ENCODE peak calls at places on chromosome 1, in eight cellular contexts. Q is lung, K is fibroblast of the aortic adventitia, V is lower leg skin, L is A549, Z is tibial nerve, Y is heart left ventricle, E is OCI-LY7. F is an unnamed sample.

GRCh38 chr1:229411434-229412055 is 22.3 kb downstream of the ACTA1 start:
- DNase-seq in Q (no peak), K (no peak), V (no peak), L (no peak), Z (no peak), Y (no peak), E (no peak), F (no peak)

GRCh38 chr1:9280015-9280860 is 12.5 kb upstream of the SPSB1 start:
- DNase-seq in Q (peak; percentile 46), K (peak; percentile 93), V (peak; percentile 54), L (peak; percentile 89), Z (no peak), Y (peak; percentile 81), E (no peak), F (peak; percentile 96)

GRCh38 chr1:170592591-170593111 is 60.7 kb downstream of the GORAB start:
- DNase-seq in Q (no peak), K (peak; percentile 45), V (no peak), L (no peak), Z (no peak), Y (no peak), E (no peak), F (peak; percentile 38)

GRCh38 chr1:11602981-11603380 is 51.2 kb downstream of the FBXO2 start:
- DNase-seq in Q (no peak), K (no peak), V (no peak), L (no peak), Z (no peak), Y (no peak), E (no peak), F (no peak)

GRCh38 chr1:62356257-62356835 is 37.1 kb upstream of the KANK4 start:
- DNase-seq in Q (peak; percentile 34), K (peak; percentile 48), V (no peak), L (peak; percentile 41), Z (no peak), Y (no peak), E (no peak), F (peak; percentile 87)

GRCh38 chr1:26378088-26378878 is 5.7 kb upstream of the ZNF683 start:
- DNase-seq in Q (peak; percentile 30), K (peak; percentile 99), V (no peak), L (peak; percentile 64), Z (no peak), Y (no peak), E (no peak), F (peak; percentile 98)

GRCh38 chr1:244963231-244963826 is 99.0 kb upstream of the HNRNPU start:
- DNase-seq in Q (no peak), K (peak; percentile 13), V (no peak), L (no peak), Z (no peak), Y (no peak), E (no peak), F (no peak)

GRCh38 chr1:75345538-75346292 is 211.5 kb downstream of the LHX8 start:
- DNase-seq in Q (no peak), K (peak; percentile 72), V (no peak), L (no peak), Z (no peak), Y (no peak), E (no peak), F (no peak)

GRCh38 chr1:92882817-92883216 is 51.0 kb downstream of the RPL5 start:
- DNase-seq in Q (no peak), K (no peak), V (no peak), L (no peak), Z (no peak), Y (no peak), E (peak; percentile 68), F (no peak)

GRCh38 chr1:14855278-14855677 is 256.8 kb downstream of the KAZN start:
- DNase-seq in Q (no peak), K (no peak), V (no peak), L (no peak), Z (no peak), Y (no peak), E (no peak), F (no peak)

GRCh38 chr1:61379693-61380092 is 297.3 kb downstream of the NFIA start:
- DNase-seq in Q (no peak), K (no peak), V (no peak), L (no peak), Z (no peak), Y (no peak), E (no peak), F (no peak)

GRCh38 chr1:145985502-145986439 is 10.6 kb downstream of the TXNIP start:
- DNase-seq in Q (peak; percentile 51), K (peak; percentile 81), V (no peak), L (no peak), Z (no peak), Y (peak; percentile 81), E (no peak), F (peak; percentile 71)

GRCh38 chr1:44643721-44644330 is 30.5 kb downstream of the TMEM53 start:
- DNase-seq in Q (no peak), K (no peak), V (no peak), L (no peak), Z (no peak), Y (no peak), E (no peak), F (no peak)

GRCh38 chr1:5423109-5423508 is 569.1 kb downstream of the NPHP4 start:
- DNase-seq in Q (no peak), K (no peak), V (no peak), L (no peak), Z (no peak), Y (no peak), E (peak; percentile 11), F (no peak)

GRCh38 chr1:198556969-198557368 is 16.5 kb upstream of the ATP6V1G3 start:
- DNase-seq in Q (peak; percentile 29), K (no peak), V (peak; percentile 51), L (no peak), Z (no peak), Y (no peak), E (peak; percentile 92), F (no peak)

GRCh38 chr1:27574001-27574781 is 29.8 kb downstream of the AHDC1 start:
- DNase-seq in Q (no peak), K (no peak), V (no peak), L (no peak), Z (no peak), Y (no peak), E (no peak), F (no peak)
- H3K4me3 ChIP-seq in Q (no peak overlapping the region), K (no peak overlapping the region), V (no peak overlapping the region), L (peak overlapping the region; percentile 75), Z (peak overlapping the region; percentile 49), Y (peak overlapping the region; percentile 60), E (no peak overlapping the region), F (no peak overlapping the region)

DNA sequence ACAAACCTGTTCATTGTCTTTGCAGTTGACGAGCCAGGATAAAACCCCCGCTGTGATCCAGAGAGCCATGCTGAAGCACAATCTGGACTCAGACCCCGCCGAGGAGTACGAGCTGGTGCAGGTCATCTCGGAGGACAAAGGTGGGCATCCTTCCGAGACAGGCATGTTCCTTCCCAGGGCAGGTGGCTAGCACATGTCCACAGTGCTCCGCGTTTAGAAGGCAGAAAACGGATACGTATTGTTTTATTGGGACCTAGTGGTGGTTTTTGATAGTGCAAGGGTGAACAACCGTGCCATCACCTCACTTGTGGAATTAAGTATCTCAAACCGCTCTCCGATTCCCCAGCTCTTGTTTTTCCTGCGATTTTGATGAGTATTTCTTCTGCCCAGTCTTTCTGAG is 115.3 kb downstream of the COLGALT2 start:
- DNase-seq in Q (no peak), K (no peak), V (no peak), L (peak; percentile 10), Z (no peak), Y (no peak), E (no peak), F (no peak)
- TF ChIP-seq CTCF in Q (no peak), K (peak; percentile 26), V (no peak), L (no peak), Z (no peak), Y (no peak), E (peak; percentile 34), F (peak; percentile 29)

DNA sequence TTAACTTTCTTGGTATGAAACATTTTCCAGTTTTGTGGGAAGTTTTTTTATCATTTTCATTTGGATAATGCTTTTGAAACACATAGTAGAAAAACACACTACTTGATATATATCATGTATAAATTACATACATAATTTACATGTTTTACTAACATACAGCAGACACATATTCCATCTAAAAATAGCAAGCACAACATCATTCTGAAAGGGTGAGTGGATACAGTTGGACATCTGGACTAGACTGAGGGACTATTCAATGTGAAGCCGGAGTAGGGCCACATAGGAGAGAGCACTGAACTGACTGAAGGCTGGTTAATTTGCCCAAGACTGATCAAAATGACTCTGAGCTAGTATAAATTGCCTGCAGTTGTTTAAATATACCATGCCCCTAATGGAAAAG is 11.7 kb downstream of the CDKN2C start:
- DNase-seq in Q (no peak), K (peak; percentile 45), V (no peak), L (no peak), Z (no peak), Y (no peak), E (no peak), F (peak; percentile 59)
- H3K4me3 ChIP-seq in Q (no peak overlapping the region), K (no peak overlapping the region), V (no peak overlapping the region), L (peak overlapping the region; percentile 27), Z (no peak overlapping the region), Y (peak overlapping the region; percentile 41), E (no peak overlapping the region), F (no peak overlapping the region)

GRCh38 chr1:226676381-226676780 is 62.7 kb downstream of the ITPKB start:
- DNase-seq in Q (no peak), K (peak; percentile 51), V (no peak), L (no peak), Z (no peak), Y (no peak), E (peak; percentile 64), F (peak; percentile 31)

GRCh38 chr1:226675720-226676357 is 63.2 kb downstream of the ITPKB start:
- DNase-seq in Q (no peak), K (no peak), V (no peak), L (no peak), Z (no peak), Y (no peak), E (peak; percentile 63), F (no peak)

GRCh38 chr1:226678251-226678650 is 60.8 kb downstream of the ITPKB start:
- DNase-seq in Q (no peak), K (no peak), V (no peak), L (no peak), Z (no peak), Y (no peak), E (no peak), F (no peak)

GRCh38 chr1:226678701-226679100 is 60.4 kb downstream of the ITPKB start:
- DNase-seq in Q (no peak), K (no peak), V (no peak), L (no peak), Z (no peak), Y (no peak), E (no peak), F (no peak)

DNA sequence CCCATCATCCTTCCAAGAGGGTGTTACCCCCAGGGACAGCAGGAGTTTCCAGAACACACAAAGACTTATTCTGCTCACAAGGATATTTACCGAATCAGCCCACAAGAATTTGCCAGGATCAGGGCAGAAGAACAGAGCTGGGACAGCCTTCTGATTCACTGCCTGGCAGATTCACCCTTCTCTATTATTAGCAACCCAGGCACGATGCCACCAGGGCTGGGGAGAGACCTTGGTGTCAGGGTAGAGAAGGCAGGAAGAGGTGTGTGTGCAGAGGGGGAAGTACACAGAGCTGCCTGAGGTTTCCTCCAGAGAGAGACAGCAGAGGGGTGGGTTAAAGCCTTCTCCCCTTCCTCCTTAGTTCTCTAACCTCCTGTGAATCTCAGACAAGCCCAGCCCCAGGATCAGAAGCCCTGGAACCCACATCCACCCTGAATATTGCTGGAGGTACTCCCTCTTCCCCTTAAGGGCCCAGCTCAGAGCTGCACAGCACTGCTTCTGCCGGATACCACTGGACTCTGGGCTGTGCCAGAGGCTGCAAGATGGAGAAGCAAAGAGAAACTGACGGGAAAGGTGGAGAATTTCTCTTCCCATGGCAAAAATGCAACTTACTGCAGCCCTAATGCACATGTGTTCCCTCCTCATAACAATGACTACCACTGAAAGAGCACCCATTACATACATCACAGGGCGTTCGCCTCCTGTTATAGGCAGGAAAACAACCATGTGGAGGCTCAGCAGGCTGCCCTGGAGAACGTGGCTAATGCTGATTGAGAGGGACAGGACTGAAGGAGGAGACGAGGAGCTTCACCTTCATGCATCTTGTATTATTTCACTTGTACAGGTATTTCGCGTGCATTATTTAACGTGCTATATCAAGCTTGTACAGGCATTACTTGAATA is 61.7 kb downstream of the ITPKB start:
- DNase-seq in Q (peak; percentile 68), K (peak; percentile 93), V (peak; percentile 93), L (peak; percentile 29), Z (peak; percentile 89), Y (peak; percentile 87), E (peak; percentile 69), F (peak; percentile 91)
- TF ChIP-seq CTCF in Q (no peak), K (no peak), V (no peak), L (no peak), Z (no peak), Y (no peak), E (peak; percentile 33), F (peak; percentile 2)